ENCODE peak calls at places on chromosome 11, in nine cellular contexts. Q is GDM1; R is cardiac fibroblast; C is ovary; P is neuronal stem cell; K is NCI-H1092; Z is stimulated activated CD4-positive, alpha-beta T cell treated with anti-CD3 and anti-CD28 coated beads, Interleukin-4, amount 100 ng/mL, for 24 hours; O is activated effector memory CD4-positive, alpha-beta T cell treated with Interleukin-2 at 50 U/mL for 16 hours; A is IMR-90. X is an unnamed sample.

GRCh38 chr11:44622721-44623258 is 57.3 kb downstream of the CD82 start:
- DNase-seq in Q (no peak), R (no peak), C (peak), P (no peak), K (no peak), Z (no peak), O (no peak), A (no peak), X (no peak)

GRCh38 chr11:102139081-102139498 is 28.8 kb downstream of the YAP1 start:
- DNase-seq in Q (no peak), R (peak), C (no peak), P (no peak), K (no peak), Z (no peak), O (no peak), A (peak), X (peak)

GRCh38 chr11:13297308-13297916 is 19.8 kb downstream of the BMAL1 start:
- DNase-seq in Q (no peak), R (no peak), C (no peak), P (no peak), K (no peak), Z (no peak), O (no peak), A (no peak), X (no peak)

GRCh38 chr11:72921028-72921716 is 107.0 kb downstream of the ATG16L2 start:
- DNase-seq in Q (no peak), R (no peak), C (no peak), P (no peak), K (no peak), Z (no peak), O (no peak), A (no peak), X (no peak)

GRCh38 chr11:118763038-118763437 is 27.9 kb downstream of the DDX6 start:
- DNase-seq in Q (no peak), R (no peak), C (no peak), P (no peak), K (no peak), Z (no peak), O (no peak), A (no peak), X (no peak)

GRCh38 chr11:118610773-118611432 is 3.5 kb downstream of the PHLDB1 start:
- DNase-seq in Q (no peak), R (peak), C (peak), P (no peak), K (peak), Z (peak), O (peak), A (peak), X (peak)

GRCh38 chr11:125287467-125288232 is 123.1 kb downstream of the PKNOX2 start:
- DNase-seq in Q (no peak), R (peak), C (peak), P (no peak), K (no peak), Z (no peak), O (no peak), A (peak), X (peak)

GRCh38 chr11:2928605-2929510 is at the start of gene PHLDA2:
- DNase-seq in Q (no peak), R (peak), C (peak), P (no peak), K (peak), Z (peak), O (peak), A (peak), X (peak)

GRCh38 chr11:63560506-63561179 is 2.5 kb downstream of the PLAAT2 start:
- DNase-seq in Q (no peak), R (no peak), C (no peak), P (no peak), K (no peak), Z (no peak), O (no peak), A (no peak), X (no peak)

GRCh38 chr11:125519865-125520834 is 24.1 kb upstream of the FEZ1 start:
- DNase-seq in Q (no peak), R (no peak), C (no peak), P (no peak), K (no peak), Z (no peak), O (no peak), A (no peak), X (no peak)

GRCh38 chr11:126573325-126574076 is 218.0 kb downstream of the ST3GAL4 start:
- DNase-seq in Q (no peak), R (no peak), C (no peak), P (no peak), K (peak), Z (no peak), O (no peak), A (no peak), X (no peak)

X was measured in fibroblast of the aortic adventitia.